ENCODE peak calls at places on chromosomes 2 and 18, in four cellular contexts. One of them, this sample, is unnamed.

GRCh38 chr2:216351172-216351925 is 20.9 kb downstream of the MARCHF4 start:
- DNase-seq in right lobe of liver: no peak
- DNase-seq in HepG2: no peak
- DNase-seq in uterus: no peak
- DNase-seq in this sample: no peak

GRCh38 chr18:80136679-80137078 is 27.6 kb downstream of the ADNP2 start:
- DNase-seq in uterus: no peak
- DNase-seq in HepG2: no peak
- DNase-seq in right lobe of liver: no peak
- DNase-seq in this sample: no peak

GRCh38 chr2:55954306-55955035 is 30.9 kb upstream of the EFEMP1 start:
- DNase-seq in HepG2: no peak
- DNase-seq in uterus: peak; percentile 25
- DNase-seq in right lobe of liver: no peak
- DNase-seq in this sample: peak; percentile 34

GRCh38 chr18:21484851-21485636 is 115.5 kb downstream of the ESCO1 start:
- DNase-seq in right lobe of liver: no peak
- DNase-seq in uterus: no peak
- DNase-seq in HepG2: no peak
- DNase-seq in this sample: no peak

GRCh38 chr2:199940373-199940772 is 14.9 kb downstream of the TYW5 start:
- DNase-seq in HepG2: peak; percentile 40
- DNase-seq in uterus: no peak
- DNase-seq in right lobe of liver: no peak
- DNase-seq in this sample: no peak

GRCh38 chr2:240374085-240374907 is 61.2 kb upstream of the GPC1 start:
- DNase-seq in right lobe of liver: no peak
- DNase-seq in HepG2: peak; percentile 20
- DNase-seq in uterus: peak; percentile 69
- DNase-seq in this sample: no peak

GRCh38 chr2:165573534-165574461 is 104.3 kb downstream of the CSRNP3 start:
- DNase-seq in uterus: peak; percentile 33
- DNase-seq in right lobe of liver: peak; percentile 83
- DNase-seq in HepG2: peak; percentile 78
- DNase-seq in this sample: peak; percentile 74

GRCh38 chr2:157184161-157184910 is 73.2 kb upstream of the GALNT5 start:
- DNase-seq in HepG2: no peak
- DNase-seq in uterus: no peak
- DNase-seq in right lobe of liver: no peak
- DNase-seq in this sample: no peak

GRCh38 chr2:158741631-158742030 is 53.5 kb upstream of the DAPL1 start:
- DNase-seq in HepG2: no peak
- DNase-seq in right lobe of liver: no peak
- DNase-seq in uterus: no peak
- DNase-seq in this sample: peak; percentile 91

GRCh38 chr2:158828378-158829136 is 33.4 kb downstream of the DAPL1 start:
- DNase-seq in uterus: no peak
- DNase-seq in HepG2: no peak
- DNase-seq in right lobe of liver: no peak
- DNase-seq in this sample: no peak

GRCh38 chr2:1864981-1865421 is 120.7 kb upstream of the PXDN start:
- DNase-seq in HepG2: no peak
- DNase-seq in uterus: no peak
- DNase-seq in right lobe of liver: no peak
- DNase-seq in this sample: peak; percentile 73

GRCh38 chr2:222827417-222827816 is 33.4 kb upstream of the ACSL3 start:
- DNase-seq in right lobe of liver: no peak
- DNase-seq in HepG2: no peak
- DNase-seq in uterus: no peak
- DNase-seq in this sample: no peak

GRCh38 chr2:94970353-94970752 is 55.2 kb upstream of the MAL start:
- DNase-seq in HepG2: no peak
- DNase-seq in uterus: no peak
- DNase-seq in right lobe of liver: no peak
- DNase-seq in this sample: no peak

GRCh38 chr2:383173-383572 is 95.3 kb upstream of the ALKAL2 start:
- DNase-seq in HepG2: no peak
- DNase-seq in uterus: no peak
- DNase-seq in right lobe of liver: no peak
- DNase-seq in this sample: no peak

GRCh38 chr18:23574611-23575308 is 11.5 kb downstream of the NPC1 start:
- DNase-seq in uterus: no peak
- DNase-seq in right lobe of liver: no peak
- DNase-seq in HepG2: no peak
- DNase-seq in this sample: no peak

GRCh38 chr2:153477096-153477555 is 1.4 kb downstream of the RPRM start:
- DNase-seq in HepG2: no peak
- DNase-seq in right lobe of liver: no peak
- DNase-seq in uterus: peak; percentile 25
- DNase-seq in this sample: peak; percentile 47

GRCh38 chr2:119223521-119224390 is at the start of gene STEAP3:
- DNase-seq in HepG2: peak; percentile 74
- DNase-seq in uterus: peak; percentile 42
- DNase-seq in right lobe of liver: peak; percentile 97
- DNase-seq in this sample: peak; percentile 88

DNA sequence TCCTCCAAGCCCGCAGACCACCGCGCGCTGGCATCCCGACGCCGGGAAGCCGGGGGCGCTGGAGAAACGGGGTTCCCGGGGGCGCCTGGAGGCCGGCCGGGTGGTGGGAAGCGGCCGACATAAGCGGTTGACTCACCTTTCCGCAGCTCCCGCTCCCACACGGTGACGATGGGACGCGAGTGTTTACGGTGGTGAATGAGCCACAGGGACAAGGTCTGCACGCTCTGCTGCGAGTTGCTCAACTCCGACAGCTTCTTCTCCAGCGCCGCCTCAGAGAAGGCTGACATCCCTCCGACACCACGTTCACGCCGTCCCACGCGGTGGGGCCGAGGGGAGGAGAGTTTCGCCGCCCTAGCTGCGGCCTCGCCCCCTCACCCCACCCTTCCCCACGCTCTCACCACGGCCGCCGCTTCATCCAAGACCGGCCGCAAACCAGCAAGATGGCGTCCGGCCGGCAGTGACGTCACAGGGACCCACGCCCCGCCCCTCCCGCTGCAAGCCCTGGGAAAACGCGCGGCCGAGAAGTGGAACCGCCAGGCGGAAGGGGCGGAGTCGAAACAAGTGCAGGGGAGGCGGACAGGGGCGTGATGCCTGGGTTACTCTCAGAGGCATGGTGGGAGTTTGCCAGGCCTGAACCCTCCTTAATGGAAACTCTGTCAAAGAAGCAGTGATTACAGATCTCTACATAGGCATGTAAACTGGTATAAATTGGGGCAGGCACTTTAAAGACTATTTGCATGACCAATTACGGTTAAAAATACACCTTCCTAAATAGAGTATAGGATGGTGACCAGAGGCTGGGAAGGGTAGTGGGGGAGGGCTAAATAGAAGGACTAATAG is at the start of gene RPRD1A:
- DNase-seq in uterus: peak; percentile 97
- DNase-seq in HepG2: peak; percentile 88
- DNase-seq in right lobe of liver: peak; percentile 98
- DNase-seq in this sample: peak; percentile 99
- TF ChIP-seq POLR2A in uterus: no peak
- TF ChIP-seq POLR2A in HepG2: peak; percentile 84
- TF ChIP-seq POLR2A in right lobe of liver: peak; percentile 55
- TF ChIP-seq POLR2A in this sample: peak; percentile 80

DNA sequence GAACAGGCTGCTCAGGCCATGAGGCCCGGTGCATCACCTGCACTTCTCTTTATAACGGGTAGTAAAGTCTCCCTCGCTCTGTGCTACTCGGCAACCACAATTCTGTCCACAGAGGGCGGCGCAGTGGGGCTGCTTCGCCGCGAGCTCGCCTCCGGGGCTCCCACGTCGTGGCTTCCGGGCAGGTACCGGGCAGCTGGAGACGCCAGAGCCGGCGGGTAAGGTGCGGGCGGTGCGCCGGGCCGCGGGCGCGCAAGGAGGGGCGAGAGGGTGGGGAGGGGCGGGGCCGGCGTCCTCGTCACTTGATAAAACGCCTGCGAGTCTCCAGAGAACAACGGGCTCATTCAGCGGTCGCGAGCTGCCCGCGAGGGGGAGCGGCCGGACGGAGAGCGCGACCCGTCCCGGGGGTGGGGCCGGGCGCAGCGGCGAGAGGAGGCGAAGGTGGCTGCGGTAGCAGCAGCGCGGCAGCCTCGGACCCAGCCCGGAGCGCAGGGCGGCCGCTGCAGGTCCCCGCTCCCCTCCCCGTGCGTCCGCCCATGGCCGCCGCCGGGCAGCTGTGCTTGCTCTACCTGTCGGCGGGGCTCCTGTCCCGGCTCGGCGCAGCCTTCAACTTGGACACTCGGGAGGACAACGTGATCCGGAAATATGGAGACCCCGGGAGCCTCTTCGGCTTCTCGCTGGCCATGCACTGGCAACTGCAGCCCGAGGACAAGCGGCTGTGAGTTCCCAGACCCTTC is at the start of gene ITGA6:
- DNase-seq in HepG2: peak; percentile 89
- DNase-seq in uterus: peak; percentile 59
- DNase-seq in right lobe of liver: peak; percentile 89
- DNase-seq in this sample: peak; percentile 80
- TF ChIP-seq POLR2A in HepG2: peak; percentile 93
- TF ChIP-seq POLR2A in uterus: peak; percentile 45
- TF ChIP-seq POLR2A in right lobe of liver: peak; percentile 90
- TF ChIP-seq POLR2A in this sample: peak; percentile 91

DNA sequence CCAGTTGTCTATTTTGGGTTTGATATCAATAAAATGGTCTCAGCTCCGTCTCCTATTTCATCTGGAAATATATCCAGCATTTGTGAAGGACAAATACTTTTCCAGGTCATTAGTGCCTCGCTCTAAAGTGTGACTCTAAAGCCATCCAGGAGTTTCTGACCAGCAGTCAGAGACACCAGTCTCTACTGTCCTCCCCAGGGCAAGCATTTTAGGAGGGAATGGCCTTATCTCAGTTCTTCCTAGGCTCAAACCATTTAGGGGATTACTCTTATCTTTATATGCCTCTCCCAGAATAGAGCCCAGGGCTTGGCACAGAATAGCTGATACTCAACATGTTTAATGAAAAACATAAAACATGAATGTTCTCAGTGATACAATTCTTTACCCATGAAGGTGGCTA is 187.6 kb downstream of the NAPG start:
- DNase-seq in HepG2: no peak
- DNase-seq in right lobe of liver: no peak
- DNase-seq in uterus: no peak
- DNase-seq in this sample: no peak
- TF ChIP-seq POLR2A in HepG2: no peak
- TF ChIP-seq POLR2A in right lobe of liver: no peak
- TF ChIP-seq POLR2A in uterus: no peak
- TF ChIP-seq POLR2A in this sample: no peak

GRCh38 chr2:136131961-136132839 is 14.3 kb upstream of the CXCR4 start:
- DNase-seq in uterus: no peak
- DNase-seq in HepG2: no peak
- DNase-seq in right lobe of liver: no peak
- DNase-seq in this sample: no peak
- TF ChIP-seq POLR2A in uterus: no peak
- TF ChIP-seq POLR2A in HepG2: no peak
- TF ChIP-seq POLR2A in right lobe of liver: peak; percentile 36
- TF ChIP-seq POLR2A in this sample: no peak

DNA sequence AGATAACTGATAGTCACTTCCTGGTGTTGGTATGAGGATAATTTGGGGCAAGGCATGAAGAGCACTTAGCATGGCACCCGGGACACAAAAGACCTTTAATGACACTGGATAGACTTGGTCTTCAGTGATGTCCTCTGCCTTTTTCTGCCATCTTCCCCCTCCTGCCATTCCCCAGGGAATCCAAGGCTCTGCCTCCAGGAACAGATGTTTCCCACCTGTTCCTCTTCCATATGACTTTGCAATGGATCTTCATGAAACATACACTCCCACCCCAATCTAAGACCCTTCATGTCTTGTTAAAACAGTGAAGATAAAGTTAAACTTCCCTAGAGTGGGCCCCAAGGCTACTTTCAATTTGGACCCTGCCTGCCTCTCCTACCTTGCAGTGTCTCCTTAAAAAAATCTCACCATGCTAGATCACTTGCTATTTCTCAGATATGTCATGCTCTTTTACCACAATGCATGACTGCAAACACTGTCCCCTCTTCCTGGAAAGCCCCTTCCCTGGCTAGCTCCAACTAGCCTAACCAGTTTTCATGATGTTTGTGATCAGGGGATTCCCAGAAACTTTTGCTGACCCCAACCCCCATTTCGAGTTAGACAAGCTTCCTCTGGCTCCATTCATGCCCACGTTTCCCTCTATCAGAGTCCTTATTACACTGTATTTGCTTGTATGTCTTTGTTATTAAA is 61.6 kb upstream of the ATL2 start:
- DNase-seq in uterus: no peak
- DNase-seq in right lobe of liver: no peak
- DNase-seq in HepG2: no peak
- DNase-seq in this sample: peak; percentile 53
- TF ChIP-seq POLR2A in uterus: no peak
- TF ChIP-seq POLR2A in right lobe of liver: no peak
- TF ChIP-seq POLR2A in HepG2: no peak
- TF ChIP-seq POLR2A in this sample: no peak

GRCh38 chr18:76822510-76823165 is at the start of gene ZNF236:
- DNase-seq in HepG2: peak; percentile 35
- DNase-seq in right lobe of liver: peak; percentile 80
- DNase-seq in uterus: peak; percentile 75
- DNase-seq in this sample: peak; percentile 79
- TF ChIP-seq POLR2A in HepG2: no peak
- TF ChIP-seq POLR2A in right lobe of liver: peak; percentile 90
- TF ChIP-seq POLR2A in uterus: no peak
- TF ChIP-seq POLR2A in this sample: peak; percentile 72

DNA sequence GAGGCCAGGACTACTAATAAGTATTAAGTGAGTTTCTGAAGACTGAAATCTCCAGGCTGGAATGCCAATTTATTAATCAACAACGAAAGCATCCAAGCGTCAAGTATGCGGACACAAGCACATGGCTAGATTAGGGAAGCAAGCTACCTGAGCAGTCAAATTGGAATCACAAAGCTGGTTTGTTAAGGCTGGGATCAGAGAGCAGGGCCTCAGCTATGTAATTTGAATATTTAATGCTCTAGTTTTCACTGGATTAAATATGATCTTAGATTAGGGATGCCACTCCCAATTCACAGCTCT is 5.7 kb downstream of the CCL20 start:
- DNase-seq in HepG2: no peak
- DNase-seq in uterus: no peak
- DNase-seq in right lobe of liver: no peak
- DNase-seq in this sample: peak; percentile 14
- TF ChIP-seq POLR2A in HepG2: no peak
- TF ChIP-seq POLR2A in uterus: no peak
- TF ChIP-seq POLR2A in right lobe of liver: no peak
- TF ChIP-seq POLR2A in this sample: no peak

DNA sequence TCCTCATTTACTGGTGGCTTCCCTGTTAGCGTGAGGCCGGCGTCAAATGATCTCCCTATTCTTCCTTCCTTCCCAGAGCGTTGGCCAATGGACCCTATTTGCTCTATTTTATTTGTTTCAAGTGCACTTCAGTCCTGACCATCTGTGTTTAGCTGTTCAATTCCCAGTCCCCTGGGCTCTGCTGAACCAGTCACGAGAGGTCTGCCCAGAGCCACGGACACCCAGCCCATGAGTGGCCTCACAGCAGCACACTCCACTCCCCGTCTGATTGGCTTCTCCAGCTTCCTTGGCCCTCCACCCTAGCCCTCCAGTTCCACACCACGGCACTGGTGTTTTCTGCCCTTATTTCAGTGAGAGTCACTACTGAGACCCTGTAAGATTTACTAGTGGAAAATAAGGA is 86.8 kb downstream of the COL6A3 start:
- DNase-seq in uterus: no peak
- DNase-seq in right lobe of liver: no peak
- DNase-seq in HepG2: no peak
- DNase-seq in this sample: no peak
- TF ChIP-seq POLR2A in uterus: no peak
- TF ChIP-seq POLR2A in right lobe of liver: no peak
- TF ChIP-seq POLR2A in HepG2: no peak
- TF ChIP-seq POLR2A in this sample: no peak

GRCh38 chr2:27442282-27442980 is at the start of gene KRTCAP3:
- DNase-seq in right lobe of liver: peak; percentile 66
- DNase-seq in uterus: no peak
- DNase-seq in HepG2: no peak
- DNase-seq in this sample: peak; percentile 82
- TF ChIP-seq POLR2A in right lobe of liver: peak; percentile 16
- TF ChIP-seq POLR2A in uterus: no peak
- TF ChIP-seq POLR2A in HepG2: no peak
- TF ChIP-seq POLR2A in this sample: no peak